ENCODE peak calls at places on chromosomes 3 and 15, in eight cellular contexts. T is Peyer's patch, M is esophagus squamous epithelium, O is HCT116, D is sigmoid colon, B is ovary, G is heart left ventricle, I is body of pancreas. N is an unnamed sample. For H3K4me1 and H3K9me3, the result is how much of the 10 kb centered on the place peaks cover.

GRCh38 chr3:88019024-88019423 is 39.8 kb downstream of the CGGBP1 start:
- DNase-seq in M (no peak), O (no peak), B (no peak), I (no peak), D (no peak), G (no peak), T (no peak), N (no peak)

GRCh38 chr3:13521309-13521708 is 27.6 kb upstream of the FBLN2 start:
- DNase-seq in I (no peak), T (no peak), M (no peak), G (no peak), O (no peak), D (no peak), B (no peak), N (no peak)

GRCh38 chr3:104907507-104907906 is 459.2 kb upstream of the ALCAM start:
- DNase-seq in O (no peak), M (no peak), T (no peak), B (no peak), G (no peak), D (no peak), I (no peak), N (no peak)

GRCh38 chr3:42099020-42099765 is 8.0 kb downstream of the TRAK1 start:
- DNase-seq in M (no peak), T (no peak), I (no peak), B (no peak), D (no peak), G (peak), O (no peak), N (no peak)

GRCh38 chr3:70829101-70829500 is 516.7 kb upstream of the MDFIC2 start:
- DNase-seq in O (no peak), T (no peak), D (no peak), G (no peak), I (peak), M (no peak), B (peak), N (no peak)

GRCh38 chr3:69864751-69865150 is 125.5 kb downstream of the MITF start:
- DNase-seq in O (no peak), T (no peak), I (no peak), G (no peak), D (no peak), B (no peak), M (no peak), N (no peak)

GRCh38 chr3:157838457-157838856 is 267.8 kb downstream of the SHOX2 start:
- DNase-seq in B (no peak), O (no peak), G (no peak), I (no peak), M (no peak), D (no peak), T (no peak), N (peak)

GRCh38 chr3:66381621-66382020 is 119.2 kb downstream of the LRIG1 start:
- DNase-seq in B (no peak), I (peak), D (peak), G (no peak), O (no peak), T (no peak), M (no peak), N (no peak)

GRCh38 chr3:158105710-158106438 is at the start of gene SHOX2:
- DNase-seq in D (no peak), T (peak), B (no peak), I (no peak), O (no peak), G (peak), M (no peak), N (peak)

GRCh38 chr3:48694610-48695051 is 8.9 kb upstream of the NCKIPSD start:
- DNase-seq in D (peak), G (peak), M (no peak), O (peak), B (peak), T (peak), I (peak), N (peak)

GRCh38 chr15:37585966-37586656 is 348.3 kb upstream of the TMCO5A start:
- DNase-seq in I (no peak), B (no peak), M (no peak), G (no peak), O (no peak), T (no peak), D (no peak), N (no peak)

GRCh38 chr3:146598486-146598885 is 6.7 kb downstream of the PLSCR5 start:
- DNase-seq in I (no peak), O (no peak), G (no peak), M (no peak), D (no peak), B (no peak), T (no peak), N (no peak)

GRCh38 chr15:25716414-25717102 is 146.6 kb downstream of the ATP10A start:
- DNase-seq in O (no peak), I (no peak), B (no peak), T (no peak), M (no peak), D (peak), G (no peak), N (no peak)

GRCh38 chr3:194690501-194691372 is 5.1 kb downstream of the FAM43A start:
- DNase-seq in I (no peak), D (no peak), T (no peak), G (no peak), O (no peak), M (no peak), B (no peak), N (no peak)
- H3K4me1 ChIP-seq in I (under half), D (under half), T (under half), G (under half), O (under half), M (under half), B (under half), N (under half)

GRCh38 chr15:49372366-49372765 is 50.7 kb upstream of the FGF7 start:
- DNase-seq in D (no peak), I (no peak), B (no peak), O (no peak), T (no peak), M (no peak), G (no peak), N (no peak)
- H3K9me3 ChIP-seq in D (under half), I (under half), B (under half), O (under half), T (under half), M (under half), G (under half), N (under half)

DNA sequence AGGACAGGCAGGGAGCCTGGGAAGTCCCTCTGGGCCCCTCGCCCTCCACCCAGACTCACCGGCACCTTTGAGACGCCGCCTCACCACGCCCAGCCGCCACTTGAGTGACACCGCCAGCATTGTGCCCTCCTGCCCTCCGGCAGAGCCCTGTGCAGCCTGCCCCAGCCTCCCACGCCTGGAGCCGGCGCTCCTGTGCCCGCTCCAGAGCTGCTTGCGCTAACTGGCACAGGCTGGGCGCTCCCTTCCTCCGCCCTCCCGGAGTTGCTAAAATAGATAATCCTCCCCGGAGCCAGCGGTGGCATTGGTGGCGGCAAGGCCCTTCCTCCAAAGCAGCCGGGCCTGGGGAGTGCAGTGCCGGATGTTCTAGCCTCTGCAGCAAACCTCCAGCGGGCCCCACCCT is 15.7 kb upstream of the GRIP2 start:
- DNase-seq in I (no peak), O (no peak), M (no peak), G (no peak), T (peak), B (no peak), D (no peak), N (peak)
- TF ChIP-seq POLR2A in I (no peak), O (no peak), M (no peak), G (no peak), T (no peak), B (no peak), D (no peak), N (no peak)

GRCh38 chr15:63504979-63505841 is 817 bp downstream of the USP3 start:
- DNase-seq in B (peak), O (no peak), M (no peak), I (peak), G (peak), D (peak), T (peak), N (peak)
- H3K4me1 ChIP-seq in B (under half), O (half or more), M (half or more), I (half or more), G (under half), D (half or more), T (under half), N (under half)

DNA sequence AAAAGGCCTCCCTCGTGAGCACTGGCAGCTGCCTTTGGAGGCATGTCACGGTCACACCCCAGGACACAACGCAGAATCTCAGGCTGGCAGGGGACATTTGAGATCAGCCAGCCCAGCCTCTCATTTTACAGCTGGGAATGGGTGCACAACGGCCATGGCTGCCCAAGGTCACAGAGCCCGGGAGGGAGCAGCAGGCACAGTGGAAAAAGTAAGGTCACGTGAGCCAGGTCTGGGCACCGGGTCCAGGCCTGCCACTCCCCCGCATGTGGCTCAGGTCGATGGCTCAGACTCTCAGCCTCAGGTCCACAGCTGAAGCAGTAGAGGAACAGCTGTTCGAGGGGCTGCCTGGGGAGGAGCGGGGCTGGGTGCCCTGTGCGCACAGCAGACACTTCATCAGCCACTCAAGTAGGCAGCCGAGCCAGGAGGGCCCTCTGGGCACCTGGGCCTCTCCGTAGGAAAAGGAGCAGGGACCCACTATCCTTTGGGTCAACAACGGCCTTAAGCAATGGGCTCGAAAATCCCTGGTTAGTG is 260.6 kb downstream of the GOLGA6L6 start:
- DNase-seq in M (no peak), O (no peak), G (peak), T (peak), D (no peak), I (no peak), B (no peak), N (no peak)
- H3K9me3 ChIP-seq in M (under half), O (under half), G (under half), T (under half), D (under half), I (under half), B (under half), N (under half)

GRCh38 chr3:52537726-52538421 is 1.5 kb downstream of the UQCC5 start:
- DNase-seq in T (no peak), M (no peak), D (no peak), B (no peak), G (no peak), O (no peak), I (no peak), N (peak)
- TF ChIP-seq POLR2A in T (no peak), M (no peak), D (no peak), B (no peak), G (no peak), O (no peak), I (no peak), N (no peak)

GRCh38 chr3:72439321-72440183 is 408.7 kb downstream of the SHQ1 start:
- DNase-seq in M (no peak), B (no peak), I (no peak), O (no peak), G (no peak), T (no peak), D (no peak), N (no peak)
- H3K4me1 ChIP-seq in M (half or more), B (under half), I (under half), O (under half), G (under half), T (under half), D (half or more), N (under half)